ENCODE peak calls at places on chromosomes 13 and 19, in six cellular contexts. J is AG04450; D is heart right ventricle; B is aorta; L is uterus; E is CD8-positive, alpha-beta T cell. Y is an unnamed sample.

GRCh38 chr13:103516009-103516795 is 450.0 kb upstream of the SLC10A2 start:
- DNase-seq in J (no peak), L (no peak), B (no peak), E (no peak), D (no peak), Y (no peak)

GRCh38 chr19:48746738-48747575 is at the start of gene IZUMO1:
- DNase-seq in E (peak), B (peak), L (peak), D (peak), J (peak), Y (peak)

GRCh38 chr13:81393110-81393509 is 1052.2 kb upstream of the SPRY2 start:
- DNase-seq in L (no peak), J (no peak), D (no peak), B (no peak), E (no peak), Y (no peak)

GRCh38 chr13:30639671-30640070 is 22.0 kb downstream of the USPL1 start:
- DNase-seq in J (no peak), E (no peak), D (no peak), L (no peak), B (no peak), Y (no peak)

GRCh38 chr19:49552749-49553148 is 24.9 kb downstream of the RCN3 start:
- DNase-seq in B (no peak), J (no peak), D (no peak), L (no peak), E (peak), Y (no peak)

GRCh38 chr19:10135551-10136334 is 16.0 kb upstream of the EIF3G start:
- DNase-seq in B (no peak), L (no peak), J (no peak), E (no peak), D (no peak), Y (no peak)

GRCh38 chr19:2270157-2270571 is 11.8 kb downstream of the PEAK3 start:
- DNase-seq in E (peak), J (no peak), L (peak), D (peak), B (no peak), Y (no peak)

GRCh38 chr13:46354143-46355087 is 32.6 kb downstream of the RUBCNL start:
- DNase-seq in E (no peak), D (no peak), J (peak), L (no peak), B (no peak), Y (no peak)

GRCh38 chr13:98482476-98483444 is 94.1 kb downstream of the STK24 start:
- DNase-seq in J (no peak), E (no peak), B (peak), D (peak), L (no peak), Y (peak)

GRCh38 chr19:41877490-41877876 is 404 bp downstream of the CD79A start:
- DNase-seq in L (no peak), B (no peak), E (peak), D (no peak), J (no peak), Y (no peak)

GRCh38 chr13:31896427-31896826 is 135.1 kb upstream of the FRY start:
- DNase-seq in E (no peak), D (peak), J (no peak), L (no peak), B (no peak), Y (no peak)

GRCh38 chr13:98775386-98775785 is 22.9 kb upstream of the SLC15A1 start:
- DNase-seq in D (no peak), J (no peak), E (no peak), L (no peak), B (no peak), Y (no peak)

GRCh38 chr13:34926513-34926912 is 15.6 kb upstream of the NBEA start:
- DNase-seq in E (no peak), J (no peak), D (no peak), L (no peak), B (no peak), Y (no peak)

GRCh38 chr13:59345316-59345715 is 818.4 kb downstream of the DIAPH3 start:
- DNase-seq in D (peak), B (no peak), J (no peak), L (no peak), E (no peak), Y (no peak)

GRCh38 chr19:33266971-33267484 is 35.3 kb downstream of the CEBPA start:
- DNase-seq in D (no peak), L (no peak), J (no peak), E (no peak), B (peak), Y (no peak)

GRCh38 chr13:37960427-37960826 is 90.9 kb upstream of the TRPC4 start:
- DNase-seq in L (no peak), J (no peak), D (no peak), B (no peak), E (no peak), Y (no peak)

GRCh38 chr13:99995503-99996176 is 14.1 kb downstream of the ZIC2 start:
- DNase-seq in B (no peak), E (no peak), L (no peak), D (no peak), J (no peak), Y (no peak)

GRCh38 chr19:29771708-29772415 is 39.9 kb upstream of the CCNE1 start:
- DNase-seq in L (no peak), B (no peak), J (peak), D (peak), E (no peak), Y (peak)

GRCh38 chr13:53460776-53461175 is 432.2 kb downstream of the OLFM4 start:
- DNase-seq in D (no peak), B (no peak), E (no peak), J (no peak), L (no peak), Y (no peak)

GRCh38 chr13:100657881-100658315 is 16.7 kb downstream of the TMTC4 start:
- DNase-seq in L (no peak), D (no peak), B (no peak), J (no peak), E (no peak), Y (peak)

GRCh38 chr19:19105365-19106060 is 32.8 kb downstream of the TMEM161A start:
- DNase-seq in J (no peak), L (peak), B (peak), E (no peak), D (peak), Y (no peak)

GRCh38 chr13:30832845-30833332 is 73.2 kb upstream of the MEDAG start:
- DNase-seq in E (no peak), L (peak), B (peak), D (no peak), J (no peak), Y (no peak)

GRCh38 chr19:35710784-35711723 is 6.7 kb downstream of the ZBTB32 start:
- DNase-seq in L (no peak), E (no peak), B (no peak), J (no peak), D (no peak), Y (no peak)
- H3K27ac ChIP-seq in L (no peak), E (no peak), B (no peak), J (no peak), D (no peak), Y (no peak)

GRCh38 chr19:27860309-27860934 is 1352.5 kb downstream of the UQCRFS1 start:
- DNase-seq in J (no peak), L (no peak), D (no peak), E (no peak), B (no peak), Y (no peak)

GRCh38 chr19:27859689-27860088 is 1353.3 kb downstream of the UQCRFS1 start:
- DNase-seq in D (no peak), L (no peak), E (no peak), B (no peak), J (no peak), Y (no peak)

GRCh38 chr19:27861411-27861975 is 1351.5 kb downstream of the UQCRFS1 start:
- DNase-seq in J (no peak), E (no peak), D (no peak), B (no peak), L (no peak), Y (no peak)

GRCh38 chr19:27858981-27859581 is 1353.9 kb downstream of the UQCRFS1 start:
- DNase-seq in B (no peak), E (no peak), D (no peak), L (no peak), J (no peak), Y (no peak)
- H3K27ac ChIP-seq in B (no peak), E (no peak), D (no peak), L (no peak), J (no peak), Y (no peak)

GRCh38 chr13:50382511-50382910 is 367.3 kb downstream of the KCNRG start:
- DNase-seq in J (no peak), L (no peak), E (no peak), D (no peak), B (no peak), Y (no peak)
- H3K27ac ChIP-seq in J (no peak), L (no peak), E (no peak), D (no peak), B (no peak), Y (no peak)

GRCh38 chr19:54115071-54116063 is at the start of the genes PRPF31 and TFPT:
- DNase-seq in L (peak), J (peak), B (peak), D (peak), E (peak), Y (peak)

GRCh38 chr19:54108496-54108895 is 5.8 kb downstream of the NDUFA3 start:
- DNase-seq in E (no peak), L (no peak), D (no peak), B (no peak), J (no peak), Y (no peak)

GRCh38 chr19:54109651-54110050 is 5.8 kb downstream of the TFPT start:
- DNase-seq in D (no peak), B (peak), L (no peak), J (no peak), E (no peak), Y (no peak)

DNA sequence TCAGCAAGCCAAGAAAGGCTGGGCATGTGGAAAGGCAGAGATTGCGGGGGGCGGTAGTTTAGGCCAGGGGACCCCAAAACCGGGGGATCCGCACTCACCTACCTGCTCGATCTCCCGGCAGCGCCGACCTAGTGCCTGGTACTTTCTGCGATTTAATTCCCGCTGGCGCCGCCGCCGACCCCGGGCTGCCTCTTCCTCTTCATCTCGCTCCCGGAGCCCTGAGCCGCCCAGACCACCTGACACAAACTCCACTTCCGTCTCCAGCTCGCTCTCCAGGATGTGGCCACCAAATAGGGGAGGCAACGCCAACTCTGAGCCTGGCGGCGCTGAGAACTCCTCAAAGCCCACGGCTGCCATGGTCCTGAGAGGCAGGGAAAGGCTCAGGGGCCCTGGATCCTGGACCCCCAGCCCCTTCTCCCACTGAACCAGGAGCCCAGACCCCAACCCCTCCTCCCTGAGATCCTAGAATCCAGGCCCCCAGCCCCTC is 1.1 kb downstream of the TFPT start:
- DNase-seq in D (peak), J (no peak), B (peak), L (no peak), E (peak), Y (peak)
- H3K27ac ChIP-seq in D (peak), J (no peak), B (no peak), L (peak), E (peak), Y (peak)

GRCh38 chr13:24159921-24160324 is 597 bp upstream of the SPATA13 start:
- DNase-seq in B (no peak), J (no peak), E (no peak), D (no peak), L (no peak), Y (no peak)
- H3K27ac ChIP-seq in B (no peak), J (peak), E (no peak), D (peak), L (peak), Y (peak)

GRCh38 chr13:92365904-92366303 is 860.7 kb upstream of the GPC6 start:
- DNase-seq in D (no peak), E (no peak), L (no peak), B (no peak), J (no peak), Y (no peak)

GRCh38 chr13:92362717-92363116 is 863.9 kb upstream of the GPC6 start:
- DNase-seq in D (no peak), J (no peak), E (no peak), B (no peak), L (no peak), Y (no peak)
- H3K27ac ChIP-seq in D (no peak), J (no peak), E (no peak), B (no peak), L (no peak), Y (no peak)